ENCODE peak calls at places on chromosomes 12 and 14, in seven cellular contexts. One of them, this sample, is unnamed.

GRCh38 chr12:54352022-54352531 is 12.2 kb downstream of the GPR84 start:
- DNase-seq in thoracic aorta: no peak
- DNase-seq in NCI-H1417: peak
- DNase-seq in G401: peak
- DNase-seq in NCI-H345: peak
- DNase-seq in OCI-LY7: no peak
- DNase-seq in GM12878: no peak
- DNase-seq in this sample: no peak

GRCh38 chr14:65224799-65225198 is 122.5 kb upstream of the MAX start:
- DNase-seq in thoracic aorta: no peak
- DNase-seq in NCI-H1417: no peak
- DNase-seq in G401: peak
- DNase-seq in NCI-H345: peak
- DNase-seq in OCI-LY7: no peak
- DNase-seq in GM12878: no peak
- DNase-seq in this sample: no peak

GRCh38 chr12:49909328-49909727 is 5.6 kb upstream of the FAIM2 start:
- DNase-seq in thoracic aorta: no peak
- DNase-seq in NCI-H1417: no peak
- DNase-seq in G401: no peak
- DNase-seq in NCI-H345: no peak
- DNase-seq in OCI-LY7: no peak
- DNase-seq in GM12878: no peak
- DNase-seq in this sample: no peak

GRCh38 chr12:75606146-75606545 is 94.7 kb upstream of the KRR1 start:
- DNase-seq in thoracic aorta: no peak
- DNase-seq in NCI-H1417: peak
- DNase-seq in G401: no peak
- DNase-seq in NCI-H345: no peak
- DNase-seq in OCI-LY7: no peak
- DNase-seq in GM12878: no peak
- DNase-seq in this sample: no peak

GRCh38 chr14:70121521-70121920 is 67.2 kb downstream of the SLC8A3 start:
- DNase-seq in thoracic aorta: no peak
- DNase-seq in NCI-H1417: peak
- DNase-seq in G401: no peak
- DNase-seq in NCI-H345: no peak
- DNase-seq in OCI-LY7: no peak
- DNase-seq in GM12878: no peak
- DNase-seq in this sample: no peak

GRCh38 chr14:104348741-104349140 is 210.4 kb downstream of the KIF26A start:
- DNase-seq in thoracic aorta: no peak
- DNase-seq in NCI-H1417: no peak
- DNase-seq in G401: no peak
- DNase-seq in NCI-H345: no peak
- DNase-seq in OCI-LY7: no peak
- DNase-seq in GM12878: no peak
- DNase-seq in this sample: no peak

GRCh38 chr12:5493018-5493417 is 61.1 kb downstream of the NTF3 start:
- DNase-seq in thoracic aorta: no peak
- DNase-seq in NCI-H1417: no peak
- DNase-seq in G401: no peak
- DNase-seq in NCI-H345: no peak
- DNase-seq in OCI-LY7: no peak
- DNase-seq in GM12878: no peak
- DNase-seq in this sample: no peak

GRCh38 chr12:45907955-45908354 is 82.4 kb downstream of the SCAF11 start:
- DNase-seq in thoracic aorta: no peak
- DNase-seq in NCI-H1417: no peak
- DNase-seq in G401: no peak
- DNase-seq in NCI-H345: no peak
- DNase-seq in OCI-LY7: peak
- DNase-seq in GM12878: peak
- DNase-seq in this sample: no peak

GRCh38 chr12:100799770-100800169 is 5.2 kb downstream of the ANO4 start:
- DNase-seq in thoracic aorta: no peak
- DNase-seq in NCI-H1417: no peak
- DNase-seq in G401: no peak
- DNase-seq in NCI-H345: no peak
- DNase-seq in OCI-LY7: no peak
- DNase-seq in GM12878: no peak
- DNase-seq in this sample: no peak

GRCh38 chr14:100845341-100845740 is 19.4 kb downstream of the MEG3 start:
- DNase-seq in thoracic aorta: no peak
- DNase-seq in NCI-H1417: no peak
- DNase-seq in G401: no peak
- DNase-seq in NCI-H345: no peak
- DNase-seq in OCI-LY7: no peak
- DNase-seq in GM12878: no peak
- DNase-seq in this sample: no peak

GRCh38 chr12:127811988-127812387 is 455.0 kb upstream of the TMEM132C start:
- DNase-seq in thoracic aorta: no peak
- DNase-seq in NCI-H1417: no peak
- DNase-seq in G401: no peak
- DNase-seq in NCI-H345: no peak
- DNase-seq in OCI-LY7: no peak
- DNase-seq in GM12878: no peak
- DNase-seq in this sample: no peak

GRCh38 chr14:91545946-91546716 is 36.0 kb upstream of the PPP4R3A start:
- DNase-seq in thoracic aorta: no peak
- DNase-seq in NCI-H1417: peak
- DNase-seq in G401: no peak
- DNase-seq in NCI-H345: peak
- DNase-seq in OCI-LY7: no peak
- DNase-seq in GM12878: no peak
- DNase-seq in this sample: no peak

GRCh38 chr12:30457621-30458289 is 237.9 kb downstream of the IPO8 start:
- DNase-seq in thoracic aorta: no peak
- DNase-seq in NCI-H1417: no peak
- DNase-seq in G401: no peak
- DNase-seq in NCI-H345: peak
- DNase-seq in OCI-LY7: no peak
- DNase-seq in GM12878: no peak
- DNase-seq in this sample: no peak

GRCh38 chr14:82621881-82622450 is 1088.3 kb upstream of the SEL1L start:
- DNase-seq in thoracic aorta: no peak
- DNase-seq in NCI-H1417: no peak
- DNase-seq in G401: no peak
- DNase-seq in NCI-H345: no peak
- DNase-seq in OCI-LY7: no peak
- DNase-seq in GM12878: no peak
- DNase-seq in this sample: no peak

GRCh38 chr12:54173066-54173726 is 15.6 kb downstream of the SMUG1 start:
- DNase-seq in thoracic aorta: no peak
- DNase-seq in NCI-H1417: peak
- DNase-seq in G401: peak
- DNase-seq in NCI-H345: peak
- DNase-seq in OCI-LY7: no peak
- DNase-seq in GM12878: no peak
- DNase-seq in this sample: no peak

GRCh38 chr14:54622189-54622958 is 55.4 kb downstream of the SAMD4A start:
- DNase-seq in thoracic aorta: no peak
- DNase-seq in NCI-H1417: no peak
- DNase-seq in G401: no peak
- DNase-seq in NCI-H345: no peak
- DNase-seq in OCI-LY7: no peak
- DNase-seq in GM12878: peak
- DNase-seq in this sample: no peak

GRCh38 chr12:131927110-131928079 is 1.7 kb upstream of the PUS1 start:
- DNase-seq in thoracic aorta: no peak
- DNase-seq in NCI-H1417: no peak
- DNase-seq in G401: no peak
- DNase-seq in NCI-H345: no peak
- DNase-seq in OCI-LY7: no peak
- DNase-seq in GM12878: no peak
- DNase-seq in this sample: no peak

GRCh38 chr12:47408171-47408871 is 297.5 kb downstream of the RPAP3 start:
- DNase-seq in thoracic aorta: no peak
- DNase-seq in NCI-H1417: peak
- DNase-seq in G401: no peak
- DNase-seq in NCI-H345: no peak
- DNase-seq in OCI-LY7: peak
- DNase-seq in GM12878: peak
- DNase-seq in this sample: no peak

This sample was measured in tibial nerve.